ENCODE peak calls at places on chromosomes 3 and 15, in eight cellular contexts. S is transverse colon; H is left ventricle myocardium inferior; B is CD4-positive, alpha-beta T cell; W is body of pancreas; N is H9; X is brain microvascular endothelial cell; Y is right cardiac atrium. D is an unnamed sample.

GRCh38 chr3:156614642-156615511 is 59.5 kb upstream of the TIPARP start:
- DNase-seq in S (no peak), H (no peak), B (no peak), W (no peak), N (no peak), X (no peak), Y (no peak), D (no peak)

GRCh38 chr15:78210349-78210717 is 24.0 kb downstream of the ACSBG1 start:
- DNase-seq in S (no peak), H (no peak), B (no peak), W (no peak), N (no peak), X (no peak), Y (no peak), D (no peak)

GRCh38 chr15:66657062-66658020 is 44.7 kb upstream of the SMAD6 start:
- DNase-seq in S (no peak), H (no peak), B (no peak), W (no peak), N (peak; percentile 75), X (no peak), Y (no peak), D (no peak)

GRCh38 chr3:12198301-12198700 is 39.6 kb upstream of the TIMP4 start:
- DNase-seq in S (no peak), H (no peak), B (no peak), W (no peak), N (no peak), X (peak; percentile 39), Y (no peak), D (no peak)

GRCh38 chr15:97059276-97059675 is 728.8 kb downstream of the NR2F2 start:
- DNase-seq in S (no peak), H (no peak), B (no peak), W (no peak), N (no peak), X (no peak), Y (no peak), D (no peak)

GRCh38 chr3:10319804-10320203 is 1.1 kb downstream of the SEC13 start:
- DNase-seq in S (no peak), H (no peak), B (no peak), W (no peak), N (no peak), X (no peak), Y (no peak), D (no peak)

GRCh38 chr3:14392231-14392630 is 10.2 kb upstream of the SLC6A6 start:
- DNase-seq in S (no peak), H (no peak), B (no peak), W (no peak), N (no peak), X (no peak), Y (no peak), D (no peak)

GRCh38 chr15:90213818-90214204 is 12.7 kb downstream of the SEMA4B start:
- DNase-seq in S (no peak), H (no peak), B (no peak), W (peak; percentile 65), N (no peak), X (no peak), Y (no peak), D (no peak)

GRCh38 chr3:157574580-157574979 is 71.4 kb upstream of the VEPH1 start:
- DNase-seq in S (no peak), H (no peak), B (no peak), W (no peak), N (no peak), X (no peak), Y (no peak), D (no peak)

GRCh38 chr15:31397851-31398661 is 71.4 kb downstream of the KLF13 start:
- DNase-seq in S (no peak), H (peak; percentile 18), B (no peak), W (no peak), N (peak; percentile 48), X (no peak), Y (no peak), D (no peak)

GRCh38 chr15:91887321-91887720 is 33.8 kb downstream of the SLCO3A1 start:
- DNase-seq in S (no peak), H (peak; percentile 55), B (no peak), W (no peak), N (no peak), X (no peak), Y (no peak), D (peak; percentile 78)

GRCh38 chr3:50364573-50365079 is 5.3 kb upstream of the TMEM115 start:
- DNase-seq in S (peak; percentile 55), H (no peak), B (no peak), W (no peak), N (no peak), X (no peak), Y (no peak), D (no peak)

GRCh38 chr3:11201246-11202024 is 47.1 kb downstream of the HRH1 start:
- DNase-seq in S (peak; percentile 17), H (no peak), B (no peak), W (no peak), N (no peak), X (no peak), Y (peak; percentile 41), D (no peak)

GRCh38 chr3:133827136-133827535 is 21.5 kb downstream of the SRPRB start:
- DNase-seq in S (no peak), H (no peak), B (no peak), W (no peak), N (no peak), X (no peak), Y (no peak), D (no peak)

GRCh38 chr3:133827684-133828083 is 22.1 kb downstream of the SRPRB start:
- DNase-seq in S (no peak), H (no peak), B (no peak), W (no peak), N (no peak), X (no peak), Y (no peak), D (no peak)

GRCh38 chr3:133828576-133829309 is 23.1 kb downstream of the SRPRB start:
- DNase-seq in S (no peak), H (peak; percentile 53), B (no peak), W (no peak), N (peak; percentile 76), X (no peak), Y (no peak), D (no peak)

GRCh38 chr3:133830071-133830470 is 24.5 kb downstream of the SRPRB start:
- DNase-seq in S (no peak), H (no peak), B (no peak), W (no peak), N (no peak), X (no peak), Y (no peak), D (no peak)

GRCh38 chr3:133829310-133829707 is 23.7 kb downstream of the SRPRB start:
- DNase-seq in S (no peak), H (no peak), B (no peak), W (no peak), N (no peak), X (no peak), Y (no peak), D (no peak)
- H3K27ac ChIP-seq in S (no peak overlapping the region), H (peak overlapping the region; percentile 72), B (no peak overlapping the region), W (no peak overlapping the region), N (no peak overlapping the region), X (no peak overlapping the region), Y (peak overlapping the region; percentile 42), D (no peak overlapping the region)

DNA sequence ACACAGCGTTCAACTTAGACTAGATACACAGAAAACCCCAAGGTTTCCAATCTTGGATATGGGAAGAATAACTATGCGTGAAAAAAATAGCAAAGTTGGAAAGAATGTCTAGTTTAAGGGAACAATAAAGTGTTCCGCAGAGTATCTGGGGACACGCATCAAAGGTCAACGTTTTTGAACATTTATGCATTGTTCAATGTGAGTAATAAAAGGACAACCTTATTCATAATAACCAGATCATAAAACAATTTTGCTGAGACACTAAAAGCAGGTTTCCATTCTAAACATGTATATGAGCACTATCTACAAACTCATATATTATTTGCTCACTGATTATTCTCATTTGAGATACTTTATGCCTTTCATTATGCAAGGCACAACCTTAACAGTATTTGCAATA is 7.8 kb downstream of the ANO10 start:
- DNase-seq in S (no peak), H (no peak), B (no peak), W (no peak), N (no peak), X (no peak), Y (no peak), D (no peak)
- H3K27ac ChIP-seq in S (peak overlapping the region; percentile 76), H (no peak overlapping the region), B (no peak overlapping the region), W (no peak overlapping the region), N (no peak overlapping the region), X (no peak overlapping the region), Y (no peak overlapping the region), D (no peak overlapping the region)

GRCh38 chr15:101450561-101451145 is 38.9 kb downstream of the PCSK6 start:
- DNase-seq in S (no peak), H (no peak), B (no peak), W (no peak), N (no peak), X (no peak), Y (no peak), D (no peak)
- H3K27ac ChIP-seq in S (peak overlapping the region; percentile 43), H (peak overlapping the region; percentile 75), B (no peak overlapping the region), W (no peak overlapping the region), N (no peak overlapping the region), X (no peak overlapping the region), Y (no peak overlapping the region), D (no peak overlapping the region)

GRCh38 chr3:65093641-65094040 is 405.8 kb upstream of the ADAMTS9 start:
- DNase-seq in S (no peak), H (no peak), B (no peak), W (no peak), N (no peak), X (no peak), Y (no peak), D (no peak)
- H3K27ac ChIP-seq in S (no peak overlapping the region), H (no peak overlapping the region), B (no peak overlapping the region), W (no peak overlapping the region), N (no peak overlapping the region), X (no peak overlapping the region), Y (no peak overlapping the region), D (no peak overlapping the region)

DNA sequence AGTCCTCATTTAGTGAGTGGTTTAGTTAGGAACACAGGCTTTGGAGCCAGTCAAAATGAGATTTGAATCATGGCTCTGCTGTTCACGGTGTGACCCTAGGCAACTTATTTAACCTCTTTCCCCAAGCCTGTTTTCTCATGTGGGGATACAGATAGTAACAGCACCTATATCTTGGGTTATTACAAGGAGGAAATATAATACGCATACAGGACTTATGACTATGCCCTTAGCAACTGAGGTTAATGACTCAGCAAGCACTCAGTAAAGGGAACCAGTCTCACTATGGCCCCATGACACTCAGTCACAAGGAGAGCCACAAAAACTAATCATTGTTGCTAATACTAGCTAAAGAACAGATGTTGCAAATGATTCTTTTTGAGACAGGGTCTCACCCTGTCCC is 45.9 kb downstream of the SUMF1 start:
- DNase-seq in S (no peak), H (no peak), B (no peak), W (no peak), N (no peak), X (peak; percentile 80), Y (no peak), D (no peak)
- H3K27ac ChIP-seq in S (no peak overlapping the region), H (no peak overlapping the region), B (no peak overlapping the region), W (no peak overlapping the region), N (no peak overlapping the region), X (peak overlapping the region; percentile 64), Y (no peak overlapping the region), D (no peak overlapping the region)

DNA sequence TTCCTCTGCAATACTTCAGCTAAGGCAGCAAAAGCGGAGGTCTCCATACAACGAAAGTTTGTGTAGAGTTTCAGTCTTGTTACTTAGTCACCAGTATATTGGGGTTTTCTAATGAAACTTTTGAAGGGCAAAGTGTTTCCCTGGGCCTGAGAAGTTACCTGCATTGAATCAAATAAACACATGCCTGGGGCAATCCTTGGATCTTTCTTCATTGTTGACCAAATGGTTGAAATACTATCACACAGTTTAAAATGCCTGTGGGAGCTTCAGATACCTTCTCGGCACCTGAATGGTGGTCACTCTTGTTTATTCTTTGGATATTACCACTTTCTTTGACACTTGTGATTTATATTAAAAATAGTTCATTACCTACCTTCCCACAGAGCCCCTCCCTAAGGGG is 988 bp upstream of the CHSY1 start:
- DNase-seq in S (no peak), H (no peak), B (no peak), W (no peak), N (no peak), X (no peak), Y (no peak), D (no peak)
- H3K27ac ChIP-seq in S (peak overlapping the region; percentile 96), H (peak overlapping the region; percentile 97), B (no peak overlapping the region), W (no peak overlapping the region), N (no peak overlapping the region), X (peak overlapping the region; percentile 84), Y (no peak overlapping the region), D (peak overlapping the region; percentile 62)

D was measured in caudate nucleus.